ENCODE peak calls at places on chromosomes 5 and 9, in ten cellular contexts. E, U, B, S, I, X, H, K, Y and L are unnamed samples.

GRCh38 chr9:135939351-135940265 is 21.6 kb downstream of the UBAC1 start:
- DNase-seq in Y (no peak), B (no peak), S (no peak), H (no peak), K (no peak), I (no peak), U (no peak), X (peak), E (no peak), L (no peak)

GRCh38 chr5:42875785-42876374 is 64.2 kb upstream of the SELENOP start:
- DNase-seq in K (no peak), H (no peak), Y (no peak), I (no peak), X (no peak), E (no peak), U (no peak), B (no peak), S (no peak), L (no peak)

GRCh38 chr9:107270082-107270481 is 13.0 kb upstream of the RAD23B start:
- DNase-seq in X (no peak), S (no peak), U (no peak), B (no peak), K (no peak), Y (no peak), H (no peak), I (no peak), E (no peak), L (no peak)

GRCh38 chr5:169626779-169627178 is 10.3 kb upstream of the DOCK2 start:
- DNase-seq in Y (no peak), E (no peak), H (no peak), K (no peak), B (no peak), U (no peak), X (no peak), S (no peak), I (no peak), L (no peak)

GRCh38 chr9:35510745-35511428 is 21.0 kb downstream of the RUSC2 start:
- DNase-seq in Y (peak), I (peak), S (no peak), U (no peak), X (no peak), B (peak), E (no peak), K (no peak), H (peak), L (no peak)

GRCh38 chr5:57895766-57896165 is 413.2 kb upstream of the ACTBL2 start:
- DNase-seq in E (no peak), S (no peak), X (no peak), Y (no peak), U (no peak), K (no peak), B (no peak), H (no peak), I (no peak), L (no peak)

GRCh38 chr5:9817819-9818218 is 187.7 kb upstream of the TAS2R1 start:
- DNase-seq in U (no peak), K (no peak), S (no peak), E (no peak), X (no peak), Y (no peak), H (no peak), B (no peak), I (no peak), L (no peak)

GRCh38 chr9:69214939-69215338 is 40.9 kb downstream of the TJP2 start:
- DNase-seq in S (no peak), Y (no peak), E (no peak), K (no peak), B (no peak), H (no peak), I (no peak), X (no peak), U (no peak), L (no peak)

GRCh38 chr5:165877475-165877874 is 2372.1 kb downstream of the MAT2B start:
- DNase-seq in B (no peak), U (no peak), E (no peak), Y (no peak), I (no peak), H (no peak), X (no peak), S (no peak), K (no peak), L (no peak)

GRCh38 chr5:126234563-126235195 is 188.5 kb upstream of the GRAMD2B start:
- DNase-seq in E (no peak), S (peak), Y (no peak), B (no peak), H (peak), X (peak), K (peak), U (peak), I (no peak), L (no peak)

GRCh38 chr9:6911901-6912650 is 154.3 kb downstream of the KDM4C start:
- DNase-seq in B (no peak), Y (no peak), X (no peak), H (no peak), S (no peak), E (no peak), U (no peak), I (no peak), K (no peak), L (no peak)

GRCh38 chr9:77968506-77968905 is 63.1 kb downstream of the GNAQ start:
- DNase-seq in I (no peak), X (no peak), E (no peak), H (no peak), Y (no peak), S (no peak), B (no peak), U (no peak), K (no peak), L (no peak)

GRCh38 chr5:97986069-97986468 is 787.4 kb upstream of the RGMB start:
- DNase-seq in H (no peak), E (no peak), I (no peak), K (no peak), U (no peak), B (no peak), Y (no peak), X (no peak), S (peak), L (no peak)

GRCh38 chr5:143896981-143897380 is 85.0 kb downstream of the HMHB1 start:
- DNase-seq in S (no peak), H (no peak), K (no peak), E (no peak), U (no peak), I (no peak), X (no peak), B (no peak), Y (no peak), L (no peak)

GRCh38 chr5:55535199-55535905 is 588 bp upstream of the PLPP1 start:
- DNase-seq in B (no peak), Y (no peak), E (no peak), X (no peak), S (no peak), I (no peak), K (no peak), H (no peak), U (no peak), L (no peak)

GRCh38 chr9:98708103-98708932 is 417 bp downstream of the GABBR2 start:
- DNase-seq in U (no peak), X (no peak), E (no peak), B (no peak), H (no peak), I (no peak), K (peak), Y (no peak), S (no peak), L (no peak)

GRCh38 chr5:87909382-87909781 is 359.3 kb downstream of the TMEM161B start:
- DNase-seq in B (no peak), E (no peak), X (no peak), Y (no peak), U (no peak), I (no peak), S (peak), H (no peak), K (no peak), L (no peak)

GRCh38 chr5:172565455-172565854 is 75.6 kb upstream of the NEURL1B start:
- DNase-seq in I (no peak), U (no peak), S (no peak), B (no peak), X (no peak), K (no peak), E (no peak), H (peak), Y (no peak), L (no peak)

GRCh38 chr5:39440964-39441363 is 16.2 kb upstream of the DAB2 start:
- DNase-seq in I (no peak), E (no peak), U (no peak), Y (no peak), H (no peak), K (no peak), X (no peak), S (no peak), B (no peak), L (no peak)

GRCh38 chr9:3658964-3659363 is 133.2 kb upstream of the RFX3 start:
- DNase-seq in Y (no peak), E (no peak), B (no peak), U (no peak), X (no peak), H (no peak), K (no peak), S (no peak), I (no peak), L (no peak)

GRCh38 chr5:144198386-144198785 is 27.7 kb downstream of the KCTD16 start:
- DNase-seq in S (no peak), I (no peak), B (no peak), E (no peak), K (no peak), Y (no peak), X (no peak), H (no peak), U (no peak), L (no peak)

GRCh38 chr9:19431361-19432171 is 22.8 kb downstream of the ACER2 start:
- DNase-seq in K (no peak), X (no peak), H (no peak), E (no peak), Y (no peak), U (peak), B (no peak), S (no peak), I (peak), L (no peak)

GRCh38 chr5:123659495-123659894 is 147.5 kb downstream of the CSNK1G3 start:
- DNase-seq in E (no peak), S (no peak), I (no peak), B (no peak), Y (no peak), X (no peak), K (no peak), U (no peak), H (no peak), L (no peak)

GRCh38 chr5:80408976-80409926 is 1.4 kb downstream of the ZFYVE16 start:
- DNase-seq in B (no peak), Y (no peak), S (no peak), X (no peak), H (no peak), K (no peak), U (peak), E (no peak), I (no peak), L (no peak)

GRCh38 chr5:82513739-82514138 is 235.6 kb upstream of the RPS23 start:
- DNase-seq in I (no peak), Y (no peak), B (no peak), H (no peak), K (no peak), U (no peak), S (no peak), X (no peak), E (no peak), L (no peak)

GRCh38 chr9:78934880-78935279 is 636.9 kb upstream of the TLE4 start:
- DNase-seq in X (no peak), B (no peak), E (no peak), Y (no peak), H (no peak), S (no peak), K (no peak), U (no peak), I (no peak), L (no peak)

GRCh38 chr9:108033976-108034964 is 544.7 kb upstream of the KLF4 start:
- DNase-seq in X (no peak), K (no peak), H (no peak), B (no peak), E (no peak), U (no peak), S (no peak), I (no peak), Y (no peak), L (peak)

GRCh38 chr9:86303316-86303975 is 21.1 kb upstream of the ISCA1 start:
- DNase-seq in B (no peak), U (no peak), I (no peak), Y (no peak), S (peak), K (no peak), H (no peak), E (no peak), X (peak), L (no peak)

GRCh38 chr5:9197881-9198260 is 348.0 kb downstream of the SEMA5A start:
- DNase-seq in U (no peak), H (no peak), S (no peak), E (no peak), I (no peak), X (no peak), Y (no peak), K (no peak), B (no peak), L (no peak)

GRCh38 chr5:31581498-31582099 is 49.5 kb downstream of the C5orf22 start:
- DNase-seq in I (no peak), E (no peak), X (peak), B (no peak), K (peak), U (peak), H (no peak), S (no peak), Y (no peak), L (no peak)

GRCh38 chr9:69325409-69326212 is 596 bp downstream of the ENTREP1 start:
- DNase-seq in I (peak), B (peak), U (no peak), Y (no peak), X (no peak), S (peak), H (peak), E (no peak), K (no peak), L (no peak)

GRCh38 chr5:56078675-56079500 is 84.1 kb upstream of the IL6ST start:
- DNase-seq in K (no peak), H (no peak), S (no peak), Y (no peak), I (no peak), X (no peak), U (no peak), E (no peak), B (no peak), L (no peak)

GRCh38 chr9:93365427-93366118 is 85.9 kb upstream of the FAM120A start:
- DNase-seq in K (no peak), S (no peak), E (no peak), I (no peak), U (no peak), H (no peak), Y (no peak), X (no peak), B (no peak), L (no peak)

GRCh38 chr5:169970911-169971436 is 9.3 kb downstream of the INSYN2B start:
- DNase-seq in K (no peak), S (no peak), I (peak), X (no peak), B (no peak), Y (peak), U (no peak), E (no peak), H (no peak), L (no peak)

GRCh38 chr9:22374021-22374420 is 72.6 kb upstream of the DMRTA1 start:
- DNase-seq in E (no peak), S (no peak), B (no peak), Y (no peak), H (no peak), I (no peak), X (no peak), K (peak), U (peak), L (no peak)

GRCh38 chr5:71836084-71836483 is 117.0 kb downstream of the CARTPT start:
- DNase-seq in Y (no peak), S (no peak), X (no peak), K (no peak), I (no peak), U (no peak), E (no peak), B (no peak), H (no peak), L (no peak)

GRCh38 chr9:117696141-117696540 is 8.1 kb upstream of the TLR4 start:
- DNase-seq in X (no peak), U (no peak), Y (no peak), E (no peak), B (peak), H (no peak), I (no peak), S (no peak), K (no peak), L (no peak)

GRCh38 chr9:34037626-34038025 is 11.1 kb downstream of the UBAP2 start:
- DNase-seq in I (no peak), Y (no peak), H (no peak), U (no peak), X (no peak), B (no peak), E (peak), S (no peak), K (no peak), L (no peak)

GRCh38 chr9:37517977-37518376 is 32.2 kb downstream of the POLR1E start:
- DNase-seq in X (no peak), K (no peak), S (no peak), E (no peak), I (no peak), H (no peak), Y (no peak), U (no peak), B (no peak), L (no peak)

GRCh38 chr9:6634441-6634840 is 11.1 kb downstream of the GLDC start:
- DNase-seq in X (no peak), K (no peak), B (no peak), U (no peak), E (no peak), S (no peak), Y (no peak), H (no peak), I (no peak), L (no peak)